ENCODE peak calls at places on chromosomes 3 and 15, in five cellular contexts. O is ovary, M is neuronal stem cell, S is colonic mucosa, K is mammary epithelial cell. Y is an unnamed sample.

GRCh38 chr3:134449277-134449676 is 36.5 kb downstream of the ANAPC13 start:
- DNase-seq in K (peak; percentile 45), O (peak; percentile 38), S (peak; percentile 44), M (no peak), Y (peak; percentile 88)

GRCh38 chr3:484302-484701 is 287.7 kb downstream of the CHL1 start:
- DNase-seq in S (no peak), M (no peak), K (no peak), O (no peak), Y (no peak)

GRCh38 chr3:127483902-127484591 is 106.5 kb downstream of the TPRA1 start:
- DNase-seq in O (peak; percentile 3), M (no peak), S (no peak), K (no peak), Y (no peak)

GRCh38 chr3:115784739-115785571 is 161.6 kb downstream of the GAP43 start:
- DNase-seq in S (no peak), K (peak; percentile 53), M (no peak), O (no peak), Y (peak; percentile 92)

GRCh38 chr3:132145833-132146232 is 111.0 kb upstream of the CPNE4 start:
- DNase-seq in S (no peak), O (no peak), K (no peak), M (no peak), Y (no peak)

GRCh38 chr3:127788436-127788835 is 33.9 kb downstream of the MGLL start:
- DNase-seq in O (no peak), K (no peak), S (no peak), M (no peak), Y (peak; percentile 79)

GRCh38 chr15:32029409-32029861 is 880 bp upstream of the CHRNA7 start:
- DNase-seq in M (peak; percentile 41), K (no peak), O (peak; percentile 36), S (peak; percentile 49), Y (peak; percentile 48)

GRCh38 chr3:183897606-183898384 is 13.1 kb upstream of the PARL start:
- DNase-seq in M (no peak), O (no peak), S (no peak), K (peak; percentile 61), Y (no peak)

GRCh38 chr15:98174286-98174685 is 213.8 kb downstream of the ARRDC4 start:
- DNase-seq in O (no peak), S (no peak), M (no peak), K (peak; percentile 33), Y (no peak)

GRCh38 chr3:34185301-34185700 is 386.9 kb downstream of the PDCD6IP start:
- DNase-seq in S (no peak), K (no peak), M (no peak), O (no peak), Y (no peak)

GRCh38 chr15:61459785-61460707 is 230.9 kb upstream of the RORA start:
- DNase-seq in M (no peak), S (no peak), O (no peak), K (peak; percentile 46), Y (no peak)

GRCh38 chr15:63382966-63383710 is 1.5 kb upstream of the CA12 start:
- DNase-seq in M (no peak), S (no peak), K (no peak), O (no peak), Y (peak; percentile 83)

GRCh38 chr3:148223266-148223665 is 474.4 kb upstream of the AGTR1 start:
- DNase-seq in M (no peak), K (no peak), S (no peak), O (no peak), Y (no peak)

GRCh38 chr15:58545307-58546065 is 113.7 kb downstream of the LIPC start:
- DNase-seq in S (no peak), O (no peak), M (no peak), K (no peak), Y (no peak)

GRCh38 chr3:153973722-153974121 is 147.5 kb upstream of the ARHGEF26 start:
- DNase-seq in K (no peak), O (no peak), S (no peak), M (no peak), Y (peak; percentile 4)

GRCh38 chr15:100602822-100603393 is 519 bp downstream of the ASB7 start:
- DNase-seq in K (peak; percentile 66), O (peak; percentile 18), S (peak; percentile 42), M (no peak), Y (no peak)

GRCh38 chr15:37109952-37110630 is 9.7 kb upstream of the MEIS2 start:
- DNase-seq in O (no peak), M (no peak), S (no peak), K (no peak), Y (no peak)

GRCh38 chr3:181075098-181075497 is 85.6 kb upstream of the DNAJC19 start:
- DNase-seq in S (no peak), K (no peak), O (no peak), M (no peak), Y (no peak)

GRCh38 chr15:63597033-63597790 is at the start of gene FBXL22:
- DNase-seq in O (peak; percentile 29), K (no peak), S (peak; percentile 50), M (no peak), Y (peak; percentile 89)

GRCh38 chr3:56303508-56303907 is 164.8 kb downstream of the ERC2 start:
- DNase-seq in O (no peak), S (peak; percentile 18), K (no peak), M (peak; percentile 74), Y (no peak)

GRCh38 chr15:79283252-79284048 is 928 bp downstream of the ANKRD34C start:
- DNase-seq in O (no peak), K (peak; percentile 37), S (no peak), M (peak; percentile 73), Y (peak; percentile 91)

GRCh38 chr15:22866066-22866465 is 27.6 kb downstream of the NIPA2 start:
- DNase-seq in K (no peak), O (no peak), S (no peak), M (no peak), Y (peak; percentile 42)

GRCh38 chr3:42544492-42545283 is 37.1 kb downstream of the SEC22C start:
- DNase-seq in M (no peak), S (peak; percentile 70), O (no peak), K (no peak), Y (no peak)

GRCh38 chr15:39587291-39587909 is 6.5 kb downstream of the THBS1 start:
- DNase-seq in O (peak; percentile 31), M (no peak), S (no peak), K (no peak), Y (peak; percentile 44)

GRCh38 chr3:168847293-168847883 is 751.7 kb upstream of the GOLIM4 start:
- DNase-seq in O (no peak), S (no peak), K (peak; percentile 20), M (peak; percentile 23), Y (no peak)

GRCh38 chr3:45226206-45226915 is at the start of gene TMEM158:
- DNase-seq in M (peak; percentile 79), K (peak; percentile 81), S (peak; percentile 93), O (peak; percentile 68), Y (peak; percentile 99)

GRCh38 chr15:81097116-81097892 is 36.8 kb upstream of the CFAP161 start:
- DNase-seq in M (no peak), K (no peak), O (no peak), S (no peak), Y (no peak)

GRCh38 chr3:60081381-60082095 is 1031.7 kb upstream of the CFAP20DC start:
- DNase-seq in M (no peak), O (no peak), K (no peak), S (no peak), Y (no peak)

GRCh38 chr15:75666823-75667501 is 19.2 kb downstream of the SNX33 start:
- DNase-seq in O (peak; percentile 49), M (no peak), S (peak; percentile 81), K (peak; percentile 99), Y (peak; percentile 99)

GRCh38 chr3:59769132-59769531 is 719.3 kb upstream of the CFAP20DC start:
- DNase-seq in S (no peak), K (no peak), O (no peak), M (no peak), Y (no peak)

GRCh38 chr15:90190606-90191343 is 10.4 kb upstream of the SEMA4B start:
- DNase-seq in K (peak; percentile 94), M (no peak), O (no peak), S (peak; percentile 87), Y (peak; percentile 26)

DNA sequence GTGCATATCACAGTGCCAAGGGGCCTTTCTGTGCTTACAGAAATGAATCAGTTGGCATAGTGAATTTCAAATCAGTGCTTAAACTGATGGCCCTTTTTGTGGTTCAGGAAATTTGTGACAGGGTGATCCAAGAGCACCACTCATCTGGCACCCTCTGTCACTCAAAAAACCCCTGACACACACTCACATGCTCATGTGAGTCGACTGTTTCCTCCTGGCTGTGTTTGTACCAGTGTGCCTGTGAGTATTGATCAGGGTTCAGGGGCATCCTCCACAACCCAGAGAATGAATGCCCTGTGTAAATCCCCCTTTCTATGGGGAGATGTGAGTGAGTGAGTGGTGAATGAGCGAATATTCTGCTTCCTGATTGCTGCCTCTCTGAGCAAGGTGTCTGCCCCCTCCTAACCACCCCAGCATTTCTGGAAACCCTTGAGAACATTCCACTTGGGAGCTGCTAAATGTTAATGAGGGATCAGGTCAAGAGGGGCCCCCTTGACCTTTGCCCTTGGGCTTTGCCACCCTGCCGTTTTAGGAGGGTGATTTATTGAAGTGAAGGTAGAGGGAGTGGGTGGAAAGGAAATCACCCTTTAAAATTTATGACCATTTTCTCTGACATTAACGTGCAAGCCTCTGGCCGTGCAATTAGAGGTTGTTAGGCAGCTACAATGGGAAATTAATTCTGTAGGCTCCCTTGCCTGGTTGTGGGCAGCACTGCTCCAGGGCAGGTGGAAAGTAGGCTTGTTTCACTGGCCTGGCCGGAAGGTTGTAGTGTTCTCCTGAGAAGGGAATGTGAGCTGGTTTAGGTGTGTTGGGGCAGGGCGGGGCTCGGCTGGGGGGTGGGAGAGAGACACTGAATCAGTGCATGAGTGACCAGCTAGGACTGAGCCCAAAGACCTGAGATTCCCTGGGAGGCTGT is 87.2 kb downstream of the SLCO3A1 start:
- DNase-seq in S (peak; percentile 60), M (no peak), K (peak; percentile 73), O (no peak), Y (no peak)
- H3K27ac ChIP-seq in S (peak overlapping the region; percentile 75), M (no peak overlapping the region), K (peak overlapping the region; percentile 96), O (no peak overlapping the region), Y (no peak overlapping the region)

DNA sequence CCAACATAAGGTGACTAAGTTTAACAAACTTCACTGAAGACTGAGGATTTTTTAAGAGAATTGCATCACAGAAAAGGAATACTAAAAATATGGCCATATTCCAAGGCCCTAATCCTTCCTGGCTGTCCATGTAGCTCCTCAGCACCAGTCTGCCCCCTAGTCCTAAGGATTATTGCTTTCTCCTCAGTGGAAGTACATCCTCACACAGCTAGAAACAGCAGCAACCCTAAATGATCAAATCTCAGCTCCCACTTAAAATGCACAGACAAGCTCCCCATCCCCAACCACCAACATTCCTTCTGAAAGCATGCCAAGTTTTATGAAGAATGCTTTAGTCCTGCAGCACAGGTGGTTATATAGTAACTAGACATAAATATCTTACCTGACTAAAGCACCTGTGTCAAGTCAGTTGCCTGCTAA is 14.7 kb downstream of the ST3GAL6 start:
- DNase-seq in O (no peak), S (no peak), M (no peak), K (peak; percentile 41), Y (peak; percentile 34)
- H3K27ac ChIP-seq in O (no peak overlapping the region), S (no peak overlapping the region), M (no peak overlapping the region), K (peak overlapping the region; percentile 85), Y (peak overlapping the region; percentile 84)

GRCh38 chr15:56788359-56788758 is 55.0 kb upstream of the ZNF280D start:
- DNase-seq in K (no peak), S (no peak), O (no peak), M (no peak), Y (no peak)
- H3K27ac ChIP-seq in K (no peak overlapping the region), S (no peak overlapping the region), O (no peak overlapping the region), M (no peak overlapping the region), Y (no peak overlapping the region)

DNA sequence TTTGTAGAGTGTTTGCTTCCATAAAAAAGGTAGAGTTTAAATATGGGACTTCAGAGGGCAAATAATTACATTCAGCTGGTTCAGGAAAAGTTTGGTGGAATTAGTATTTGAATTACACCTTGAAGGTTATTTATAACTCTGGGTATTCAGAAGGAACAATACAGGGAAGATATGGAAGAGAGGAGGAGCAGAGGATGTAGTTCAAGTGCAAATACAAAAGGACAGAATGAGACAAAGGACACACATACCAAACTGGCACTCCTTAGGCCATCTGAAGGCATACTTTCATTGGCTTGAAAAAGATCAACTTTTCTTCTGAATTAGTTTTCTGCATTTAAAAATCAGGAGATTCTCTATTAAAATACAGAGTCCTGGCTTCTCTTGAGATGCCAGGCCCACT is 90.2 kb downstream of the OTOL1 start:
- DNase-seq in K (no peak), O (no peak), S (no peak), M (no peak), Y (no peak)
- H3K27ac ChIP-seq in K (no peak overlapping the region), O (no peak overlapping the region), S (no peak overlapping the region), M (no peak overlapping the region), Y (no peak overlapping the region)

Y was measured in osteoblast.